ENCODE peak calls at places on chromosomes 2 and 18, in seven cellular contexts. V is MCF 10A; E is activated naive CD8-positive, alpha-beta T cell treated with anti-CD3 and anti-CD28 coated beads, Interleukin-2, amount 50 U/mL, for 24 hours; J is BJ; K is activated T-helper 9 cell treated with anti-CD3 and anti-CD28 coated beads, Interleukin-2, amount 50 U/mL, for 16 hours; Z is GM12865; U is colonic mucosa. N is an unnamed sample.
A peak's percentile ranks its signal among the peaks of the same experiment; 100 is the strongest.

GRCh38 chr18:44950685-44951195 is 270.1 kb downstream of the SETBP1 start:
- DNase-seq in K (no peak), Z (no peak), J (no peak), E (no peak), V (no peak), U (no peak), N (no peak)

GRCh38 chr2:19649785-19650380 is 251.9 kb downstream of the TTC32 start:
- DNase-seq in V (peak; percentile 98), E (no peak), U (no peak), Z (no peak), K (no peak), J (peak; percentile 94), N (no peak)

GRCh38 chr18:76380791-76381405 is 114.1 kb downstream of the ZNF516 start:
- DNase-seq in E (peak; percentile 44), J (no peak), K (no peak), Z (no peak), V (no peak), U (no peak), N (no peak)

GRCh38 chr2:37349376-37349775 is 4.9 kb downstream of the QPCT start:
- DNase-seq in E (no peak), Z (no peak), K (no peak), J (no peak), U (no peak), V (no peak), N (no peak)

GRCh38 chr2:62596061-62596658 is 90.2 kb upstream of the TMEM17 start:
- DNase-seq in U (no peak), E (no peak), Z (no peak), V (no peak), K (no peak), J (peak; percentile 96), N (no peak)

GRCh38 chr2:112977559-112978056 is at the start of gene IL36G:
- DNase-seq in Z (peak; percentile 22), J (no peak), K (no peak), U (no peak), E (no peak), V (no peak), N (no peak)

GRCh38 chr2:16392647-16393482 is 272.8 kb downstream of the CYRIA start:
- DNase-seq in J (no peak), E (no peak), K (no peak), U (no peak), V (peak; percentile 8), Z (no peak), N (no peak)

GRCh38 chr18:50644807-50645206 is 84.9 kb downstream of the MAPK4 start:
- DNase-seq in E (no peak), Z (peak; percentile 11), U (no peak), K (no peak), V (peak; percentile 60), J (no peak), N (peak; percentile 11)

GRCh38 chr2:24477229-24477628 is 13.8 kb upstream of the NCOA1 start:
- DNase-seq in V (no peak), E (no peak), J (no peak), Z (peak; percentile 15), K (no peak), U (no peak), N (no peak)